ENCODE peak calls at places on chromosomes 3 and 15, in four cellular contexts. One of them, this sample, is unnamed.
A peak's percentile ranks its signal among the peaks of the same experiment; 100 is the strongest.

GRCh38 chr3:106508331-106508893 is 639.6 kb upstream of the CBLB start:
- DNase-seq in breast epithelium: no peak
- DNase-seq in stomach: no peak
- DNase-seq in heart left ventricle: no peak
- DNase-seq in this sample: no peak

GRCh38 chr3:140904521-140904920 is 37.1 kb upstream of the SLC25A36 start:
- DNase-seq in breast epithelium: no peak
- DNase-seq in stomach: no peak
- DNase-seq in heart left ventricle: peak; percentile 29
- DNase-seq in this sample: no peak

GRCh38 chr3:133213942-133214341 is 175.8 kb downstream of the TMEM108 start:
- DNase-seq in breast epithelium: no peak
- DNase-seq in stomach: no peak
- DNase-seq in heart left ventricle: peak; percentile 7
- DNase-seq in this sample: no peak

GRCh38 chr3:14550651-14551611 is 10.8 kb upstream of the GRIP2 start:
- DNase-seq in breast epithelium: no peak
- DNase-seq in stomach: no peak
- DNase-seq in heart left ventricle: no peak
- DNase-seq in this sample: no peak

GRCh38 chr3:110773413-110773954 is 298.1 kb upstream of the NECTIN3 start:
- DNase-seq in breast epithelium: no peak
- DNase-seq in stomach: no peak
- DNase-seq in heart left ventricle: no peak
- DNase-seq in this sample: no peak

GRCh38 chr3:139326131-139326530 is 17.7 kb upstream of the MRPS22 start:
- DNase-seq in breast epithelium: no peak
- DNase-seq in stomach: no peak
- DNase-seq in heart left ventricle: no peak
- DNase-seq in this sample: no peak

GRCh38 chr15:34927726-34928125 is 41.8 kb downstream of the AQR start:
- DNase-seq in breast epithelium: no peak
- DNase-seq in stomach: no peak
- DNase-seq in heart left ventricle: no peak
- DNase-seq in this sample: no peak

GRCh38 chr15:35753486-35753885 is 207.5 kb upstream of the DPH6 start:
- DNase-seq in breast epithelium: no peak
- DNase-seq in stomach: no peak
- DNase-seq in heart left ventricle: no peak
- DNase-seq in this sample: no peak

GRCh38 chr3:166734734-166735133 is 645.4 kb downstream of the ZBBX start:
- DNase-seq in breast epithelium: no peak
- DNase-seq in stomach: no peak
- DNase-seq in heart left ventricle: no peak
- DNase-seq in this sample: no peak

DNA sequence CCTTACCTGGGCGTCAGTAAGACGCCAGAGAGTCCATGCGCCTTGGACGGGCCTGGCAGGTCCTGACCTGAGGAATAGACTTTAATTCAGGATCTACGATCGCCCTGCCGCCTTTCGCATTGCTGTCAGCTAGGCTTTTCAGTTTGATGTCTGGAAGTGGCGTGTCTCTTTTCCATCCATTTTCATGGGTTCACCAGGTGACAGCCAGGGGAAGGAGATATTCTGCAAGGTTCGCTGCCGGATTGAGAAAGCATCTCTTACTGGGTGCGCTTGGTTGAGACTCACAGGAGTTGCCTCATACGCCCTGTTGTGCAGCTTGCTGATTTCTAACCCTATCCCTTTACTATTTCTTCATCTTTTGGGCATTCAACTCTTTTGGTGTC is 7.4 kb downstream of the EPHA3 start:
- DNase-seq in breast epithelium: no peak
- DNase-seq in stomach: no peak
- DNase-seq in heart left ventricle: no peak
- DNase-seq in this sample: no peak
- TF ChIP-seq CTCF in breast epithelium: no peak
- TF ChIP-seq CTCF in stomach: peak; percentile 16
- TF ChIP-seq CTCF in heart left ventricle: no peak
- TF ChIP-seq CTCF in this sample: no peak

GRCh38 chr15:67998599-67999122 is 55.5 kb upstream of the PIAS1 start:
- DNase-seq in breast epithelium: no peak
- DNase-seq in stomach: peak; percentile 76
- DNase-seq in heart left ventricle: no peak
- DNase-seq in this sample: peak; percentile 11

GRCh38 chr15:68001811-68002210 is 52.3 kb upstream of the PIAS1 start:
- DNase-seq in breast epithelium: no peak
- DNase-seq in stomach: no peak
- DNase-seq in heart left ventricle: no peak
- DNase-seq in this sample: no peak

GRCh38 chr15:67999320-68000100 is 54.6 kb upstream of the PIAS1 start:
- DNase-seq in breast epithelium: no peak
- DNase-seq in stomach: no peak
- DNase-seq in heart left ventricle: no peak
- DNase-seq in this sample: no peak

GRCh38 chr15:68000754-68001153 is 53.4 kb upstream of the PIAS1 start:
- DNase-seq in breast epithelium: no peak
- DNase-seq in stomach: no peak
- DNase-seq in heart left ventricle: no peak
- DNase-seq in this sample: no peak

GRCh38 chr15:68003297-68003696 is 50.8 kb upstream of the PIAS1 start:
- DNase-seq in breast epithelium: no peak
- DNase-seq in stomach: no peak
- DNase-seq in heart left ventricle: no peak
- DNase-seq in this sample: no peak
- TF ChIP-seq POLR2A in breast epithelium: no peak
- TF ChIP-seq POLR2A in stomach: no peak
- TF ChIP-seq POLR2A in heart left ventricle: no peak
- TF ChIP-seq POLR2A in this sample: no peak

DNA sequence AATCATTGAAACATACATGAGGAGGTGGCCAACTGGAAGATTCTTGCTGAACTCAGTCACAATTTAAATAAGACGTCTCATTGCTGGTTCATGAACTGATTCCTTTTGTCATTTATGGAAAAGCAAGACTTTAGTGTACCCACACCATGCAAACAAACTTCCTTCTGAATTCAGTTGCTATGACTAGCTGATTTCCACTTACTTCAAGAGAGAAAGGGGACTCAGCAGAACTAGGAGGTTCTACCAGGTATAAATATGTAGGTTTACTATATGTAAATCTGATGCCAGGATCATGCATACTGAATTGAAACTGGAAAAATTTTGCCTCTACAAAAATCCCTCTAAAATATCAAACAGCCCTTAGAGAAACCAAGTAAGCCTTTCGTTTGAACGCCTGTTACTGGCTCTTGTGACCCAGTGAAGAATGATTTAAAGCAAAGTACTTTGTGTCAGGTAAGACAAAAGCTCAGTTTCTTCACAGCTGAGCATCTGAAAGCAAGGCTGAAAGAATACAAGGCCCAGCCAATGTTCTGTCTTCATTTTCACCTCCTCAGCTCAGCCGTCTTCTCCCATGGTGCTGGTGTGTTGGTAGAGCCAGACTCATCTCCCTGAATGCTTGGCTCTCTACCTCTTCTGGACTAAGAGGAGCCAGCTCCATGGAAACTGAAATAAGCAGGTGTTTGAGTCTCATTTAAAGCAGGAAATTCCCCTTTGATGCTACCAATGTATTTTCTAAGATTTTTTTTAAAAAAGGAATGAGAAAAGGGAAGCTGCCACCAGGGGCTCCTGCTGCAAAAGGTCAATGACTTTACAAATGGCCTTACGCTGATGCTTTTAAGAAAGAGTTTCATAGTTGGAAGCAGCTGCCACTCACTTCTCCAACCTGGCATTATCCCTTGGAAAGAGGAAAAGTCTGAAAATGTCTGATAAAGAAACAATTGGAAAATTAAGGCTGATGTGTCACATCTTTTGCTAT is 301.6 kb downstream of the EFHB start:
- DNase-seq in breast epithelium: no peak
- DNase-seq in stomach: no peak
- DNase-seq in heart left ventricle: no peak
- DNase-seq in this sample: no peak
- TF ChIP-seq CTCF in breast epithelium: no peak
- TF ChIP-seq CTCF in stomach: no peak
- TF ChIP-seq CTCF in heart left ventricle: no peak
- TF ChIP-seq CTCF in this sample: no peak

GRCh38 chr15:31098953-31099740 is 2.4 kb downstream of the TRPM1 start:
- DNase-seq in breast epithelium: no peak
- DNase-seq in stomach: no peak
- DNase-seq in heart left ventricle: no peak
- DNase-seq in this sample: no peak
- TF ChIP-seq POLR2A in breast epithelium: no peak
- TF ChIP-seq POLR2A in stomach: no peak
- TF ChIP-seq POLR2A in heart left ventricle: no peak
- TF ChIP-seq POLR2A in this sample: no peak